ENCODE peak calls at places on chromosomes 3 and 15, in five cellular contexts. S is GM23248, K is SK-N-SH, Z is fibroblast of lung, O is PC-3. F is an unnamed sample.

GRCh38 chr3:74844428-74844827 is 230.0 kb upstream of the CNTN3 start:
- DNase-seq in S (peak; percentile 31), K (no peak), Z (no peak), O (no peak), F (no peak)

GRCh38 chr3:123287051-123287961 is 85.6 kb downstream of the SEC22A start:
- DNase-seq in S (no peak), K (peak; percentile 7), Z (no peak), O (no peak), F (no peak)

GRCh38 chr3:49723301-49723630 is 485 bp downstream of the GMPPB start:
- DNase-seq in S (peak; percentile 76), K (peak; percentile 62), Z (peak; percentile 21), O (peak; percentile 53), F (no peak)

GRCh38 chr3:66036586-66037061 is 2.1 kb downstream of the MAGI1 start:
- DNase-seq in S (peak; percentile 19), K (no peak), Z (no peak), O (no peak), F (no peak)

GRCh38 chr15:92847841-92848240 is 52.3 kb upstream of the CHD2 start:
- DNase-seq in S (no peak), K (no peak), Z (no peak), O (no peak), F (no peak)

GRCh38 chr15:48645558-48646330 is at the start of gene FBN1:
- DNase-seq in S (peak; percentile 95), K (peak; percentile 92), Z (peak; percentile 94), O (peak; percentile 28), F (no peak)

GRCh38 chr3:50435382-50435781 is 68.1 kb downstream of the CACNA2D2 start:
- DNase-seq in S (no peak), K (peak; percentile 73), Z (no peak), O (no peak), F (no peak)

GRCh38 chr3:57078366-57079220 is 18.1 kb downstream of the SPATA12 start:
- DNase-seq in S (peak; percentile 77), K (peak; percentile 81), Z (peak; percentile 62), O (peak; percentile 47), F (no peak)

GRCh38 chr3:126780666-126781065 is 76.6 kb downstream of the CHCHD6 start:
- DNase-seq in S (no peak), K (no peak), Z (no peak), O (no peak), F (no peak)

GRCh38 chr3:150497956-150498355 is 48.3 kb downstream of the SERP1 start:
- DNase-seq in S (peak; percentile 84), K (no peak), Z (peak; percentile 48), O (peak; percentile 90), F (no peak)

GRCh38 chr3:30355622-30356021 is 250.8 kb upstream of the TGFBR2 start:
- DNase-seq in S (peak; percentile 35), K (no peak), Z (no peak), O (no peak), F (no peak)

GRCh38 chr3:38151667-38152265 is 13.3 kb downstream of the MYD88 start:
- DNase-seq in S (peak; percentile 67), K (no peak), Z (no peak), O (peak; percentile 87), F (peak; percentile 95)

GRCh38 chr15:62472616-62473299 is 307.7 kb upstream of the C2CD4B start:
- DNase-seq in S (peak; percentile 18), K (no peak), Z (no peak), O (peak; percentile 38), F (no peak)

GRCh38 chr15:99076555-99077308 is 28.1 kb upstream of the SYNM start:
- DNase-seq in S (peak; percentile 89), K (peak; percentile 74), Z (peak; percentile 88), O (peak; percentile 83), F (peak; percentile 44)

GRCh38 chr3:71930056-71930991 is 145.4 kb upstream of the PROK2 start:
- DNase-seq in S (peak; percentile 87), K (peak; percentile 55), Z (peak; percentile 44), O (peak; percentile 31), F (peak; percentile 19)

GRCh38 chr15:89888214-89888804 is 5.5 kb downstream of the AP3S2 start:
- DNase-seq in S (peak; percentile 84), K (no peak), Z (peak; percentile 82), O (peak; percentile 82), F (no peak)

GRCh38 chr3:33173103-33173502 is 45.5 kb downstream of the SUSD5 start:
- DNase-seq in S (no peak), K (no peak), Z (no peak), O (no peak), F (no peak)

GRCh38 chr3:156298938-156299337 is 178.6 kb downstream of the KCNAB1 start:
- DNase-seq in S (no peak), K (no peak), Z (no peak), O (no peak), F (no peak)

GRCh38 chr3:178519701-178520100 is 16.5 kb upstream of the KCNMB2 start:
- DNase-seq in S (no peak), K (no peak), Z (no peak), O (no peak), F (no peak)

GRCh38 chr15:58224068-58224467 is 85.9 kb downstream of the AQP9 start:
- DNase-seq in S (no peak), K (peak; percentile 48), Z (peak; percentile 44), O (no peak), F (no peak)

GRCh38 chr3:53643757-53644156 is 149.3 kb downstream of the CACNA1D start:
- DNase-seq in S (no peak), K (no peak), Z (no peak), O (no peak), F (no peak)

GRCh38 chr3:45794177-45794560 is 2.2 kb downstream of the SLC6A20 start:
- DNase-seq in S (no peak), K (no peak), Z (no peak), O (no peak), F (no peak)
- H3K27me3 ChIP-seq in S (peaks cover 89% of the 10 kb centered on the region), K (peaks cover 36% of the 10 kb centered on the region), Z (peaks cover 56% of the 10 kb centered on the region), O (no peaks in the 10 kb centered on the region), F (peaks cover 19% of the 10 kb centered on the region)

GRCh38 chr3:41116851-41117250 is 82.5 kb upstream of the CTNNB1 start:
- DNase-seq in S (no peak), K (no peak), Z (no peak), O (no peak), F (no peak)
- H2AFZ ChIP-seq in S (no peak overlapping the region), K (no peak overlapping the region), Z (no peak overlapping the region), O (peak overlapping the region; percentile 63), F (no peak overlapping the region)

DNA sequence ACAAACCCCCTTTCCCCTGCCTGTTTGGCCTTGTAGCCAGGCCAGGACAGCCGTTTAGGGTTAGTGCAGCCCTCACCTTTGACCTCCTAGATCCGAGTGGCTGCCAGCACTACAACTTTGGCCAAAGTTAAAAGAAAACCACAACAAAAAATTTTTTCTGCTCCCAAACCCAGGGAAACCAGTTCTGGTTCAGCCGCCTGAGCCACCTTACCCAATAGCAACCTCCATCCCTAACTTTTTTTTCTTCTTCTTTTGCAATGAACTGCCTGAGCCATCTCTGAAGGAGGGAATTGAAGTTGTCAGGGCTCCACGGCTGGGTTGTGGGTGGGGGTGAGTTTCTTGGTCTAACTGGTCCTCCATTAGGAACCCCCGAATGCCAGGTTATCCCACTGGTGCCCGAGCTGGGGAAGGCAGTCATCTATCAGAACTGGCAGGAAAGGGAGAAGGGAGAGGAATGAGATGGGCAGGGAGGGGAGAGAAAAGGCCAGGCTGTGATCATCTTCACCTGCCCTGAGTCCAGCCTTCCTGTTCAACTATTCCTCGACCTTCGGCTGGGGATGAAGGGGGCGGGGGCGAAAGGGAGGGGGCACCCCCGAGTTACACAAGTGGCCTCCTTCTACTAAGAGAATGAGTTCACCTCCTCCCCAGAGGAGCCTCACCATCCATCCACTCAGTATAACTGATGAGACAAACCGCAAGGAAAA is 6.2 kb upstream of the NR2F2 start:
- DNase-seq in S (no peak), K (no peak), Z (peak; percentile 65), O (peak; percentile 53), F (no peak)
- H3K27me3 ChIP-seq in S (no peaks in the 10 kb centered on the region), K (peaks cover 78% of the 10 kb centered on the region), Z (no peaks in the 10 kb centered on the region), O (no peaks in the 10 kb centered on the region), F (peaks cover 17% of the 10 kb centered on the region)

GRCh38 chr3:119795849-119796248 is 13.9 kb downstream of the NR1I2 start:
- DNase-seq in S (no peak), K (no peak), Z (no peak), O (no peak), F (no peak)

GRCh38 chr3:119796368-119796767 is 14.5 kb downstream of the NR1I2 start:
- DNase-seq in S (no peak), K (no peak), Z (no peak), O (no peak), F (no peak)

GRCh38 chr3:119794971-119795612 is 13.2 kb downstream of the NR1I2 start:
- DNase-seq in S (no peak), K (no peak), Z (peak; percentile 21), O (peak; percentile 55), F (no peak)

GRCh38 chr3:119794401-119794800 is 12.5 kb downstream of the NR1I2 start:
- DNase-seq in S (no peak), K (no peak), Z (no peak), O (no peak), F (no peak)

DNA sequence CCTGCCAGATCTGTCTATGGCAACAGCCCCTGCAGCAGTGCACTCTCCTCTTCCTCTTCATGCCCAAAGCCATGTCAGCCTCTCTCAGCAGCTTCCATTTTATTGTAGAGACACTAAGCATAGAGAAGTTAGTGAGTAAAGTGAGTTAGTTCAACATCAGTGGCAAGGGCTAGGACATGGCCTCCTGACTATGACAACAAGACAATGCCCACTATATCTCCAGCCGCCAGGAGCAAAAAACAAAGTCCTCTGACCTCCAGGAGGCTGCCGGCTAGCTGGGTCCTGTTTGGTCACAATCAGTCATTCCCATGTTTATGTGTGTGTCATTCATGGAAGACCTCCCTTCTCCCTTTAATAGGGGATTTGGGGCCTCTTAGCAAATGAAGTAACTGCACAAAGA is 14.9 kb downstream of the NR1I2 start:
- DNase-seq in S (no peak), K (no peak), Z (no peak), O (no peak), F (no peak)
- H2AFZ ChIP-seq in S (no peak overlapping the region), K (no peak overlapping the region), Z (no peak overlapping the region), O (no peak overlapping the region), F (no peak overlapping the region)

GRCh38 chr3:60185161-60185560 is 1066.1 kb downstream of the FHIT start:
- DNase-seq in S (no peak), K (no peak), Z (no peak), O (no peak), F (no peak)

GRCh38 chr3:60178931-60179653 is 1072.2 kb downstream of the FHIT start:
- DNase-seq in S (no peak), K (peak; percentile 16), Z (no peak), O (no peak), F (no peak)

GRCh38 chr3:60177726-60178125 is 1073.5 kb downstream of the FHIT start:
- DNase-seq in S (no peak), K (no peak), Z (no peak), O (no peak), F (no peak)

GRCh38 chr3:60186359-60186758 is 1064.9 kb downstream of the FHIT start:
- DNase-seq in S (no peak), K (no peak), Z (no peak), O (no peak), F (no peak)

GRCh38 chr3:60182697-60183096 is 1068.6 kb downstream of the FHIT start:
- DNase-seq in S (no peak), K (no peak), Z (peak; percentile 8), O (no peak), F (no peak)
- H3K27me3 ChIP-seq in S (no peaks in the 10 kb centered on the region), K (no peaks in the 10 kb centered on the region), Z (no peaks in the 10 kb centered on the region), O (no peaks in the 10 kb centered on the region), F (no peaks in the 10 kb centered on the region)

F was measured in keratinocyte.